ENCODE peak calls at places on chromosomes 2 and 18, in eight cellular contexts. O is HuH-7, T is GM23338, K is DND-41, N is non-pigmented ciliary epithelial cell, F is GM19239, L is epithelial cell of esophagus, P is DMS153. D is an unnamed sample.

GRCh38 chr2:25159947-25160346 is 8.4 kb downstream of the POMC start:
- DNase-seq in L (no peak), P (no peak), N (no peak), K (no peak), O (peak; percentile 34), T (peak; percentile 78), F (no peak), D (peak; percentile 58)

GRCh38 chr2:112996635-112997034 is 8.6 kb upstream of the IL36A start:
- DNase-seq in T (peak; percentile 0), L (no peak), F (no peak), N (no peak), P (no peak), O (no peak), K (peak; percentile 88), D (no peak)

GRCh38 chr2:47226124-47227040 is 71.3 kb upstream of the STPG4 start:
- DNase-seq in O (no peak), F (no peak), P (peak; percentile 86), T (no peak), N (no peak), L (no peak), K (no peak), D (no peak)

GRCh38 chr2:160715428-160715827 is 221.8 kb upstream of the RBMS1 start:
- DNase-seq in P (no peak), T (no peak), F (no peak), L (no peak), K (no peak), N (no peak), O (no peak), D (no peak)

GRCh38 chr2:205633994-205634393 is 48.3 kb upstream of the NRP2 start:
- DNase-seq in F (no peak), O (no peak), T (no peak), K (no peak), L (peak; percentile 31), N (no peak), P (no peak), D (no peak)

GRCh38 chr2:217650716-217651360 is 352.0 kb downstream of the TNS1 start:
- DNase-seq in O (peak; percentile 54), K (peak; percentile 47), P (peak; percentile 31), T (peak; percentile 93), N (peak; percentile 8), L (peak; percentile 71), F (peak; percentile 57), D (peak; percentile 85)

GRCh38 chr2:96891591-96892333 is 21.9 kb upstream of the SEMA4C start:
- DNase-seq in T (no peak), K (no peak), P (peak; percentile 12), L (no peak), N (no peak), F (no peak), O (no peak), D (no peak)

GRCh38 chr2:8676191-8676914 is 5.5 kb upstream of the ID2 start:
- DNase-seq in O (no peak), K (no peak), N (no peak), P (no peak), L (peak; percentile 33), T (peak; percentile 63), F (no peak), D (peak; percentile 59)

GRCh38 chr18:478679-479078 is 21.8 kb downstream of the COLEC12 start:
- DNase-seq in L (no peak), P (no peak), F (no peak), T (no peak), N (peak; percentile 60), O (no peak), K (no peak), D (no peak)

GRCh38 chr18:7684966-7685365 is 117.8 kb downstream of the PTPRM start:
- DNase-seq in L (peak; percentile 56), P (no peak), F (no peak), K (no peak), N (no peak), O (no peak), T (no peak), D (no peak)

GRCh38 chr2:233679176-233679575 is 2.5 kb upstream of the UGT1A7 start:
- DNase-seq in L (no peak), O (no peak), K (no peak), P (no peak), F (no peak), T (no peak), N (no peak), D (no peak)

GRCh38 chr2:239775623-239776440 is 249.3 kb downstream of the NDUFA10 start:
- DNase-seq in N (no peak), P (no peak), O (no peak), T (no peak), K (no peak), F (no peak), L (no peak), D (no peak)

GRCh38 chr2:27808984-27809383 is 37.5 kb downstream of the MRPL33 start:
- DNase-seq in F (no peak), L (no peak), N (no peak), O (no peak), P (no peak), K (no peak), T (no peak), D (no peak)

GRCh38 chr18:34647251-34647650 is 62.8 kb upstream of the DTNA start:
- DNase-seq in N (no peak), P (no peak), F (no peak), L (no peak), O (no peak), T (peak; percentile 89), K (no peak), D (peak; percentile 43)

GRCh38 chr2:218419630-218420216 is 800 bp downstream of the VIL1 start:
- DNase-seq in O (no peak), L (no peak), T (no peak), K (no peak), F (no peak), P (no peak), N (no peak), D (peak; percentile 46)

GRCh38 chr2:159326569-159327255 is 40.2 kb upstream of the WDSUB1 start:
- DNase-seq in L (peak; percentile 56), N (no peak), F (no peak), K (no peak), P (no peak), T (no peak), O (peak; percentile 17), D (no peak)

GRCh38 chr18:58674863-58675472 is 3.7 kb downstream of the MALT1 start:
- DNase-seq in T (no peak), O (no peak), F (no peak), P (no peak), N (no peak), K (no peak), L (peak; percentile 22), D (no peak)

GRCh38 chr2:209977386-209978239 is 24.8 kb upstream of the RPE start:
- DNase-seq in O (no peak), F (no peak), P (peak; percentile 21), L (peak; percentile 53), K (no peak), T (peak; percentile 63), N (no peak), D (no peak)

GRCh38 chr2:230888824-230889400 is 24.2 kb downstream of the ITM2C start:
- DNase-seq in P (no peak), F (no peak), L (no peak), O (no peak), K (no peak), T (no peak), N (no peak), D (no peak)

GRCh38 chr18:22800551-22800951 is 132.6 kb upstream of the RBBP8 start:
- DNase-seq in F (no peak), O (no peak), P (no peak), L (no peak), T (no peak), N (no peak), K (no peak), D (no peak)

GRCh38 chr18:4196358-4196757 is 258.7 kb downstream of the DLGAP1 start:
- DNase-seq in K (no peak), T (no peak), F (no peak), O (peak; percentile 6), N (no peak), P (no peak), L (no peak), D (no peak)

GRCh38 chr2:176079851-176080539 is 3.8 kb downstream of the EVX2 start:
- DNase-seq in K (no peak), F (peak; percentile 69), P (peak; percentile 77), O (no peak), N (no peak), T (peak; percentile 86), L (no peak), D (peak; percentile 84)

GRCh38 chr2:203209538-203209937 is 29.3 kb upstream of the CYP20A1 start:
- DNase-seq in T (no peak), P (no peak), L (no peak), N (no peak), K (no peak), F (no peak), O (no peak), D (no peak)

D was measured in Caco-2.